ENCODE peak calls at places on chromosomes 11 and 22, in eight cellular contexts. G, T, P, K, I, M, V and N are unnamed samples.

GRCh38 chr11:71284525-71285092 is 32.2 kb upstream of the SHANK2 start:
- DNase-seq in G (no peak), T (no peak), P (no peak), K (no peak), I (no peak), M (no peak), V (no peak), N (no peak)

GRCh38 chr22:37126383-37126782 is 16.9 kb upstream of the TMPRSS6 start:
- DNase-seq in G (no peak), T (no peak), P (no peak), K (no peak), I (no peak), M (no peak), V (no peak), N (no peak)

GRCh38 chr11:13261600-13262061 is 16.0 kb upstream of the BMAL1 start:
- DNase-seq in G (no peak), T (peak), P (no peak), K (peak), I (no peak), M (no peak), V (peak), N (peak)

GRCh38 chr22:42688241-42688913 is 32.3 kb downstream of the A4GALT start:
- DNase-seq in G (no peak), T (peak), P (no peak), K (peak), I (no peak), M (peak), V (peak), N (peak)

GRCh38 chr22:39446239-39446721 is 10.5 kb upstream of the MGAT3 start:
- DNase-seq in G (no peak), T (no peak), P (peak), K (no peak), I (peak), M (no peak), V (no peak), N (no peak)

GRCh38 chr11:72685560-72686480 is 11.6 kb upstream of the PDE2A start:
- DNase-seq in G (no peak), T (peak), P (no peak), K (peak), I (no peak), M (peak), V (no peak), N (peak)

GRCh38 chr22:45120931-45121330 is 42.8 kb upstream of the NUP50 start:
- DNase-seq in G (no peak), T (no peak), P (no peak), K (no peak), I (no peak), M (no peak), V (no peak), N (no peak)

GRCh38 chr11:57094206-57094940 is 87.4 kb upstream of the LRRC55 start:
- DNase-seq in G (no peak), T (peak), P (no peak), K (no peak), I (no peak), M (no peak), V (no peak), N (no peak)

GRCh38 chr22:31451709-31452571 is 37.7 kb downstream of the EIF4ENIF1 start:
- DNase-seq in G (no peak), T (peak), P (no peak), K (peak), I (peak), M (no peak), V (peak), N (peak)

GRCh38 chr22:21972293-21972779 is 10.3 kb downstream of the TOP3B start:
- DNase-seq in G (peak), T (peak), P (peak), K (peak), I (peak), M (no peak), V (no peak), N (no peak)

GRCh38 chr11:93549986-93550385 is 6.8 kb upstream of the SMCO4 start:
- DNase-seq in G (no peak), T (no peak), P (no peak), K (no peak), I (no peak), M (no peak), V (no peak), N (no peak)

GRCh38 chr11:5233268-5233667 is 1.0 kb downstream of the HBD start:
- DNase-seq in G (no peak), T (no peak), P (no peak), K (no peak), I (no peak), M (no peak), V (no peak), N (no peak)

GRCh38 chr11:5237384-5237783 is 3.1 kb upstream of the HBD start:
- DNase-seq in G (no peak), T (no peak), P (no peak), K (no peak), I (no peak), M (no peak), V (no peak), N (no peak)

GRCh38 chr11:5232150-5232549 is 2.1 kb downstream of the HBD start:
- DNase-seq in G (no peak), T (no peak), P (no peak), K (no peak), I (no peak), M (no peak), V (no peak), N (no peak)

GRCh38 chr11:5235364-5236095 is 1.2 kb upstream of the HBD start:
- DNase-seq in G (no peak), T (no peak), P (no peak), K (no peak), I (no peak), M (no peak), V (no peak), N (no peak)

GRCh38 chr11:5234390-5234834 is at the start of gene HBD:
- DNase-seq in G (no peak), T (peak), P (no peak), K (peak), I (peak), M (no peak), V (no peak), N (no peak)
- H3K4me3 ChIP-seq in G (no peak), T (no peak), P (no peak), K (no peak), I (no peak), M (no peak), V (no peak), N (no peak)

GRCh38 chr11:3161309-3161708 is 3.8 kb downstream of the OSBPL5 start:
- DNase-seq in G (no peak), T (peak), P (no peak), K (peak), I (no peak), M (no peak), V (no peak), N (no peak)

GRCh38 chr11:3160252-3161031 is 4.7 kb downstream of the OSBPL5 start:
- DNase-seq in G (no peak), T (peak), P (peak), K (peak), I (peak), M (peak), V (peak), N (peak)

GRCh38 chr11:3162410-3163240 is 2.5 kb downstream of the OSBPL5 start:
- DNase-seq in G (no peak), T (no peak), P (peak), K (no peak), I (no peak), M (no peak), V (no peak), N (no peak)

GRCh38 chr11:3163241-3163981 is 1.7 kb downstream of the OSBPL5 start:
- DNase-seq in G (no peak), T (no peak), P (peak), K (peak), I (peak), M (no peak), V (no peak), N (no peak)

DNA sequence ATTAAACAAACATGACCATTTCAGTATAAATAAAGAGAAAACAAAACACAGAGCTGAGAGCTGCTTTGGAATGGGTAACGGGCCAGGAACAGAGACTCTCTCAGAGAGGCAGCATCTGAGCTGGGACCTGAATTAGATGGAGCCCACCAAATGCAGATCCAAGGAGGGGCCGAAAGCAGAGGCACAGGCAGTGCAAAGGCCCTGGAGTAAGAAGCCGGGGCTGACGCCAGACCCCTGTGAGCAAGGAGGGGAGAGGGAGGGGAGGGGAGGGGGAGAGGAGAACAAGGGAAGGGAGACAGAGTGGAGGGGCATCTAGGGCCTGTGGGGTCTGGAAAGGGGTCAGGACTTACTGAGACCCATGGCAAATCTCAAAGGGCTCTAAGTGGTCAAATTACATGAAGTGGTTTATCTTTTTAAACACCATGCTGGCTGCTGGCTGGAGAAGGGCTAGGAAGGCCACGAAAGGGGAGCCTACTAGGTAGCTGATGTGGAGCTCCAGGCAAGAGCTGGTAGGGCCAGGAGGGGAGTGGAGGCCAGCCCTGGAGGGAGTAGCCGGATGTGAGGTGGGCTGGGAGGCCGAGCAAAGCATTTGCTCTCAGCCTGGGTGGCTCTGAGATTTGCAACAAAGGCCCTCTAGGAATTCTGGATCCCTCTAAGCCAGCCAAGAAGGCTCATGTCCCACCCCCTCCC is 3.2 kb downstream of the OSBPL5 start:
- DNase-seq in G (no peak), T (no peak), P (peak), K (no peak), I (no peak), M (no peak), V (no peak), N (no peak)
- H3K4me3 ChIP-seq in G (no peak), T (peak), P (no peak), K (no peak), I (no peak), M (no peak), V (no peak), N (no peak)

GRCh38 chr22:29838599-29838956 is 504 bp upstream of the ASCC2 start:
- DNase-seq in G (no peak), T (no peak), P (no peak), K (no peak), I (no peak), M (no peak), V (no peak), N (no peak)
- H3K4me3 ChIP-seq in G (peak), T (peak), P (peak), K (peak), I (peak), M (peak), V (peak), N (peak)

DNA sequence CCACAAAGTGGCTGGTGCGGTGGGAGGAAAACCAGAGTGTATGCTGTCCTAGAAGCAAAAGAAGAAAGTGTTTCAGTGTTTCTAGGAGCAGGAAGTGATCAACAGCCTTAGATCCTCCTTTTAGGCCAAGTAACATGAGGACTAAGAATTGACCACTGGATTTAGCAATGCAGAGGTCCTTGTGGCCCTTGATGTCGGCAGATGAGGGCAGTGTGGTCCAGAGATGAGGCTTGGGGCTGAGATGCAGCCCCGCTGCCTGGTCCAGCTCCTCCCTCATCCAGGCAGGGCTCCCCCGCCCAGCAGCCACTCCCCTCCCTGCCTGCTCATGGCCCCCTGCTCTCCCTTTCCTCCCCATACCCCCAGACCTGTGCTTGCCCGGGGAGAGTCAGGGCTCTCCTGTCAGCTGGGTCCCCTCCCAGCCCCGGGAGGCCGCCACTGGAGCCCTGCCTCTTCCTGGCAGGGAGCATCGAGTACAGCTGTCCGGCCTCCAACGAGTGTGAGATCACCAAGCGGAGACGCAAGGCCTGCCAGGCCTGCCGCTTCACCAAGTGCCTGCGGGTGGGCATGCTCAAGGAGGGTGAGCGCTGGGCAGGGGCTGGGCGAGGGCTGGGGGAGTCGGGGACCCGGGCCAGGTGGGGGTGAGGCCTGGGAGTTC is 3.7 kb downstream of the TRMT112 start:
- DNase-seq in G (no peak), T (peak), P (no peak), K (no peak), I (no peak), M (peak), V (no peak), N (no peak)
- H3K4me3 ChIP-seq in G (no peak), T (peak), P (no peak), K (peak), I (no peak), M (peak), V (no peak), N (peak)